ENCODE peak calls at places on chromosomes 1 and 21, in nine cellular contexts. H, O, X, Q, C, L, Z, R and G are unnamed samples.

GRCh38 chr1:191125950-191126349 is 648.3 kb upstream of the BRINP3 start:
- DNase-seq in Q (no peak), L (no peak), X (no peak), Z (no peak), H (no peak), C (no peak), O (no peak), R (no peak), G (no peak)

GRCh38 chr21:44878053-44878982 is 4.8 kb upstream of the PTTG1IP start:
- DNase-seq in Q (peak), Z (no peak), O (peak), H (no peak), X (no peak), L (no peak), C (no peak), R (no peak), G (no peak)

GRCh38 chr1:201732351-201732750 is 96.6 kb upstream of the IPO9 start:
- DNase-seq in Q (no peak), L (no peak), Z (no peak), H (no peak), X (no peak), O (no peak), C (no peak), R (no peak), G (no peak)

GRCh38 chr1:84907095-84907827 is 14.3 kb upstream of the LPAR3 start:
- DNase-seq in O (no peak), Z (peak), Q (no peak), R (no peak), C (no peak), X (no peak), L (no peak), H (no peak), G (no peak)

GRCh38 chr21:37548521-37548981 is 182.0 kb downstream of the DYRK1A start:
- DNase-seq in H (no peak), Z (no peak), C (no peak), Q (no peak), O (no peak), R (no peak), X (no peak), L (no peak), G (no peak)

GRCh38 chr1:246142320-246142893 is 364.7 kb downstream of the SMYD3 start:
- DNase-seq in X (no peak), O (peak), L (no peak), H (no peak), R (no peak), C (no peak), Q (peak), Z (peak), G (no peak)

GRCh38 chr1:172279951-172280350 is 140.5 kb upstream of the C1orf105 start:
- DNase-seq in L (no peak), R (no peak), O (no peak), H (no peak), Q (peak), Z (peak), X (no peak), C (no peak), G (no peak)

GRCh38 chr1:233647625-233648024 is 33.7 kb downstream of the KCNK1 start:
- DNase-seq in Z (no peak), O (no peak), C (no peak), Q (no peak), H (no peak), L (no peak), X (no peak), R (no peak), G (no peak)

GRCh38 chr1:56688522-56689026 is 43.5 kb downstream of the PRKAA2 start:
- DNase-seq in Q (peak), R (peak), X (no peak), H (no peak), O (peak), Z (peak), C (no peak), L (no peak), G (peak)

GRCh38 chr1:48679107-48679506 is 97.6 kb downstream of the BEND5 start:
- DNase-seq in Q (no peak), H (no peak), X (no peak), C (no peak), Z (no peak), L (no peak), R (no peak), O (no peak), G (no peak)

GRCh38 chr1:118115567-118116272 is 69.3 kb downstream of the SPAG17 start:
- DNase-seq in R (no peak), O (no peak), C (no peak), X (no peak), Z (peak), H (no peak), Q (no peak), L (no peak), G (no peak)

GRCh38 chr1:91057784-91058183 is 35.9 kb upstream of the ZNF644 start:
- DNase-seq in Z (no peak), C (no peak), O (no peak), H (no peak), R (peak), X (no peak), L (no peak), Q (no peak), G (peak)

GRCh38 chr1:191498318-191498717 is 659.9 kb upstream of the RGS18 start:
- DNase-seq in O (no peak), Q (peak), X (no peak), R (no peak), L (no peak), Z (peak), C (no peak), H (no peak), G (no peak)

GRCh38 chr1:43651922-43652321 is 2.0 kb downstream of the KDM4A start:
- DNase-seq in L (no peak), Q (no peak), R (no peak), Z (no peak), X (no peak), C (no peak), O (no peak), H (no peak), G (no peak)

GRCh38 chr1:43653893-43654292 is 3.9 kb downstream of the KDM4A start:
- DNase-seq in Q (no peak), C (no peak), Z (no peak), H (no peak), X (no peak), O (no peak), L (no peak), R (peak), G (no peak)

GRCh38 chr1:43651188-43651587 is 1.2 kb downstream of the KDM4A start:
- DNase-seq in C (no peak), R (no peak), X (no peak), Q (no peak), O (no peak), L (no peak), Z (no peak), H (peak), G (no peak)

GRCh38 chr1:43655953-43656352 is 6.0 kb downstream of the KDM4A start:
- DNase-seq in X (no peak), L (no peak), H (no peak), Z (no peak), R (no peak), O (no peak), Q (no peak), C (no peak), G (no peak)

DNA sequence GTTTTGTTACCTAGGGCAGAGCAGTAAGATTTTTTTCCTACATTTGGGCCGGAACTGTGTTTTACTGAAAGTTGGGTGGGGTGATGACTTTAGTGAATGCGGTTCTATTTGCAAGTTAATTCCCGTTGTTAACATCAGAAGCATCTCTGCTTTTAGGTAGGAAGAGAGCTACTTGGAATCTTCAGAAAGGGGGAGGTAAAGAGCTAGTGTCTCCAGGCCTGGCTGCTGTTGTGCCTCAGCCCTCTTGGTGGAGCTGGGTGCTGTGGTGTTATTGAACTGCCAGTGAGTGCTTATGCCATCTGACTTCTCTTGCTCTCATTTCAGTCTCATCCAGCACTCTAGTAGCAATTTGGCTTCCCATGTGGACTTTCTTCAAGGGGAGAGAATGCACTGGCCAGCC is 3.4 kb downstream of the KDM4A start:
- DNase-seq in X (no peak), Q (peak), O (no peak), R (no peak), H (peak), Z (peak), C (no peak), L (no peak), G (no peak)
- TF ChIP-seq CTCF in X (no peak), Q (peak), O (no peak), R (peak), H (peak), Z (peak), C (no peak), L (no peak), G (peak)

GRCh38 chr1:8899046-8899445 is 20.6 kb upstream of the ENO1 start:
- DNase-seq in X (no peak), O (no peak), R (no peak), Q (no peak), Z (no peak), L (no peak), C (no peak), H (no peak), G (no peak)

GRCh38 chr1:8903410-8903809 is 24.9 kb upstream of the ENO1 start:
- DNase-seq in L (no peak), R (no peak), H (no peak), C (no peak), O (no peak), X (no peak), Z (peak), Q (peak), G (no peak)

GRCh38 chr1:8903908-8904650 is 25.6 kb upstream of the ENO1 start:
- DNase-seq in Z (peak), H (no peak), X (no peak), C (peak), L (no peak), O (peak), Q (peak), R (no peak), G (no peak)

GRCh38 chr1:8905582-8906191 is 27.2 kb upstream of the ENO1 start:
- DNase-seq in Q (no peak), H (no peak), C (no peak), X (no peak), Z (peak), O (no peak), L (no peak), R (no peak), G (no peak)

GRCh38 chr1:8902765-8903164 is 24.3 kb upstream of the ENO1 start:
- DNase-seq in O (no peak), Q (peak), R (no peak), Z (peak), L (no peak), C (no peak), H (no peak), X (no peak), G (no peak)
- TF ChIP-seq CTCF in O (no peak), Q (no peak), R (no peak), Z (peak), L (no peak), C (no peak), H (no peak), X (no peak), G (no peak)

DNA sequence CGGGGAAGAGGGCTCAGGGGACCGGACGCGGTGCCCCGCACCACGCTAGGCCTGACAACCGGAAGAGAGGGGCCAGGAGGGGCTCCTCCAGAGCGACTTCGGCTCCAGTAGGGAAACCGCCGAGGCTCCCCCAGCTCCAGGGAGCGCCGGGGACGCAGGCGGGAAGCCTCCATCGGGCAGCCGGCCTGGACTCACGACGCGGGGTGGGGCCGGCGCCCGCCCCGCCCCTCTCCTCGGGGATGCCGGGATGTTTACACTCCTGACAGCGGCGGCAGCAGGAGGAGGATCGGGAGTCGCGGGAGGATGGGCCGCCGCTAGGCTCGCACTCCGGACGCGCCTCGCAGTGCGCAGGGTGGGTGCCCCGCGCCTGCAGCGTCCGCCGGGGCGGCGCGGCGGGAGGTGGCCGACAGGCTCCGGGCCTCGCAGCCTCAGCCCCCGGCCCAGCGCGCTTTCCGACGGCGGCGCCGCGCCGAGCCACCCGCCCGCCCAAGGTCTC is at the start of gene NEK7:
- DNase-seq in H (peak), C (peak), O (peak), R (peak), Z (peak), Q (peak), L (peak), X (peak), G (peak)
- TF ChIP-seq CTCF in H (no peak), C (no peak), O (no peak), R (no peak), Z (no peak), Q (no peak), L (no peak), X (no peak), G (no peak)

GRCh38 chr1:116360435-116361173 is 12.4 kb upstream of the ATP1A1 start:
- DNase-seq in L (no peak), R (peak), Z (peak), H (no peak), O (peak), Q (peak), C (no peak), X (no peak), G (peak)
- TF ChIP-seq CTCF in L (peak), R (no peak), Z (peak), H (no peak), O (peak), Q (peak), C (no peak), X (no peak), G (peak)

GRCh38 chr1:115070993-115071661 is 18.2 kb downstream of the TSPAN2 start:
- DNase-seq in C (no peak), L (no peak), O (peak), R (no peak), Z (no peak), Q (no peak), H (no peak), X (no peak), G (no peak)

GRCh38 chr1:115069626-115070308 is 19.5 kb downstream of the TSPAN2 start:
- DNase-seq in Q (no peak), O (peak), H (no peak), R (no peak), Z (no peak), L (no peak), C (no peak), X (no peak), G (no peak)

GRCh38 chr1:115068780-115069179 is 20.5 kb downstream of the TSPAN2 start:
- DNase-seq in C (no peak), R (no peak), H (no peak), Z (no peak), Q (peak), X (no peak), O (peak), L (no peak), G (no peak)

GRCh38 chr1:115067460-115067859 is 21.8 kb downstream of the TSPAN2 start:
- DNase-seq in Q (peak), Z (no peak), X (no peak), L (no peak), O (peak), C (no peak), R (no peak), H (no peak), G (no peak)

DNA sequence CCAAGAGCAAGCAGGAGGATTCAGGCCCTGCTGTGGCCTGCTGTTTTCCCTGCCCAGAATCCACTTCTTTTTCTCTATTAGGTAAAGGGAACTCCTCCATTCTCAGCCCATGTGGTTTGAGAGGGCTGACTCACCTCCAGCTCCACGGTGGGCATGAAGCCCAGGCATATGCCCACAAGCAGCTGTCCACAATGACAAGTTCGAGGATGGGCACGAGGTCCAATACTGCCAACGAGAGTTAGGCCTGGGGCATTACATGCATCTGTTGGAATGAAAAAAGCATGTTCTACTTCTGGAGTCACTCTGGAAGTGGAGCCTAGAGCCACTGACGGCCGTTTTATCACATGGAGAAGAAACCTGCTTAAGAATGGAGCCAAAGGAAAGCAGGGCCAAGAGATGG is 20.1 kb downstream of the TSPAN2 start:
- DNase-seq in Q (peak), R (no peak), L (no peak), X (no peak), H (no peak), Z (no peak), C (no peak), O (peak), G (no peak)
- TF ChIP-seq CTCF in Q (no peak), R (no peak), L (no peak), X (no peak), H (no peak), Z (no peak), C (no peak), O (no peak), G (no peak)

GRCh38 chr1:47333922-47334764 is 553 bp downstream of the CMPK1 start:
- DNase-seq in C (peak), X (peak), L (peak), H (peak), R (peak), O (peak), Q (peak), Z (peak), G (peak)
- TF ChIP-seq CTCF in C (no peak), X (no peak), L (no peak), H (peak), R (peak), O (no peak), Q (peak), Z (peak), G (peak)

GRCh38 chr1:46244656-46245371 is 2.7 kb upstream of the RAD54L start:
- DNase-seq in X (no peak), O (no peak), L (no peak), Q (peak), Z (peak), R (peak), C (no peak), H (no peak), G (peak)
- TF ChIP-seq CTCF in X (no peak), O (peak), L (peak), Q (peak), Z (peak), R (peak), C (no peak), H (peak), G (peak)

DNA sequence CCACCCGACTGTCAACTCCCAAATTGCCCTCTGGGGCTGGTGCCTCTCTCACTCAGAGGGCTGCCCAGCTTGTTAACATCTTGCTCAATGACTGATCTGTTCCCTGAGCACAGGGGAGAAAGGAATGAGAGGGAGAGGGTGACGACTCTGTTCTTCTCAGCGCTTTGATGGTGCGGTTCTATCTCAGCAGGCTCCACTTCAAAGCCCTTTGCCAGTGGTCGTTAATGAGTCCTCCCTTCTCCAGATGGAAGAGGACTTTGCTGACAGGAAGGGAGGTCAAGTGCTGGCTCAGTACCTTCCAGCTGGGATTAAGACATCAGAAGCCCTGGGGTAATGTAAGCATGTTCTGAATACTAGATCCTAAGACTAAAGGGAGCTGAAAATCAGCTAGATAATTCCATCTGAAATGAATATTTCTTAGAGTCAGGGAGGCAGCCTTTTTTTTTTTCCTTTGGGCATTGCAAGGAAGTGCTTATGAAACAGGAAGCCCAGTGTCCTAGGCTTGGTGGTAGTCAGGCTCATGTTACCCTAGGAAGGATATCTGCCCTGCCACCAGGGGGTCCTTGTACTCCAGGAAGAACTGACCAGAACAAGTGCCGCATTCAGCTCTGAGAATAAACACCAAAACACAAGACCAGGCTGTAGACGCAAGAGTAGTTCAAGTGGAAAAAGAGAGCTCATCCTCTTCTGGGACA is 4.7 kb downstream of the FMOD start:
- DNase-seq in X (no peak), R (no peak), O (no peak), L (no peak), C (no peak), H (no peak), Q (no peak), Z (peak), G (no peak)
- TF ChIP-seq CTCF in X (peak), R (no peak), O (peak), L (no peak), C (no peak), H (no peak), Q (no peak), Z (peak), G (no peak)

DNA sequence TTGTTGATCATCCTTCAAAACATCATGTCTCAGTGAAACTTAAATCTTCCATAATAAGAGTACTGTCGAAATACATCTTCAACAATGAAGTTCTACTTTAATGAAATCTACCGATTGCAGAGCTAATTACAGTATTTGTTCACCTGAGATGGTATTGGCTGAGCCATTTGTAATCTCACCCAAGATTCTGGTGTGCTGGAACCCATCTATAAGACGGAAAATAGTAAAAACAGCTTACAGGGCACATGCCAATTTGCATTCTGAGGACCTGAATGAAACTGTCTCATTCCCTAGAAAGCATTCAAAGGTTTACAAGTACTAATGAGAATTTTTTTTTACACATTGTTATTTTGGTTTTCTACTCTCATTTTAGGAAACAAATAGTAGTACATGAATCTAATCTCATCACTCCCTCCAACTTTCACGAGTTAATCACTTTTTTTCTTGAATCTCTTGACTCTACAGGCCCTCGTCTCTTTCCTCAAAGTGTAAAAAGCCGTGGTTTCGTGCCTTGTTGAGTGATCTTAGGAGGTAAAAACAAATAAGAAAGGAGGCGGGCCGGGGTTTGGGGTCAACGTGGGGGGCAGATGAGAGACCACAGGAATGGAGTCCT is 1.0 kb downstream of the CHML start:
- DNase-seq in Z (no peak), R (peak), H (no peak), O (no peak), C (no peak), X (no peak), Q (peak), L (no peak), G (no peak)
- TF ChIP-seq CTCF in Z (no peak), R (no peak), H (no peak), O (no peak), C (no peak), X (no peak), Q (no peak), L (no peak), G (no peak)

DNA sequence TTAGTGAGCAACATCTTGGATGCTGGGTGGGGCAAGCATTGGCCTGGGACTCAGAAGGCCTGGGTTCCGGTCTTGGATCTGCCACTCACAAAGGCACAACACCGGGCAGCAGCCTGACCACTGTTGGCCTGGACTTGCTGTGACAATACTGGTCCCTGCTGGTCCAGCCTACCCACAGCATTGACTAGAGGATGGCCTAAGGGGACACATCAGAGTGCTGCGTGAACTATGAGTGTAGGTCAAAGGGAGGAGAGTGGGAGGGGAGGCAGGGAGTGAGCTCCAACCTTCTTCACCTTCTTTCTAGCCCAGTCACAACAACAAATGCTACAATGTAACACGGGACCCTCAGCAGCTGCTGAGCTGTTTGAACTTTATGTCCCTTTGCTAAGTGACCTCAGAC is 31.1 kb downstream of the TMEM50A start:
- DNase-seq in X (no peak), Q (no peak), R (no peak), C (no peak), L (no peak), Z (no peak), O (no peak), H (no peak), G (no peak)
- TF ChIP-seq CTCF in X (no peak), Q (no peak), R (no peak), C (no peak), L (no peak), Z (no peak), O (no peak), H (no peak), G (no peak)